ENCODE peak calls at places on chromosomes 3 and 15, in seven cellular contexts. One of them, this sample, is unnamed.

GRCh38 chr3:73658227-73658626 is 33.5 kb upstream of the PDZRN3 start:
- DNase-seq in HL-60: no peak
- DNase-seq in pancreas: no peak
- DNase-seq in Peyer's patch: no peak
- DNase-seq in neural progenitor cell: no peak
- DNase-seq in cardiac fibroblast: no peak
- DNase-seq in PC-3: no peak
- DNase-seq in this sample: no peak

GRCh38 chr3:66439666-66440344 is 61.0 kb downstream of the LRIG1 start:
- DNase-seq in pancreas: no peak
- DNase-seq in Peyer's patch: no peak
- DNase-seq in HL-60: no peak
- DNase-seq in neural progenitor cell: no peak
- DNase-seq in PC-3: no peak
- DNase-seq in cardiac fibroblast: no peak
- DNase-seq in this sample: no peak

GRCh38 chr15:48627260-48627969 is 18.1 kb downstream of the FBN1 start:
- DNase-seq in HL-60: no peak
- DNase-seq in pancreas: no peak
- DNase-seq in PC-3: peak; percentile 40
- DNase-seq in Peyer's patch: no peak
- DNase-seq in cardiac fibroblast: peak; percentile 66
- DNase-seq in neural progenitor cell: peak; percentile 59
- DNase-seq in this sample: peak; percentile 96

GRCh38 chr3:57017481-57017880 is 43.0 kb upstream of the SPATA12 start:
- DNase-seq in PC-3: peak; percentile 71
- DNase-seq in cardiac fibroblast: peak; percentile 51
- DNase-seq in Peyer's patch: no peak
- DNase-seq in HL-60: no peak
- DNase-seq in neural progenitor cell: no peak
- DNase-seq in pancreas: no peak
- DNase-seq in this sample: no peak

GRCh38 chr3:156973954-156974353 is 147.8 kb downstream of the LEKR1 start:
- DNase-seq in Peyer's patch: no peak
- DNase-seq in cardiac fibroblast: no peak
- DNase-seq in pancreas: no peak
- DNase-seq in neural progenitor cell: no peak
- DNase-seq in HL-60: no peak
- DNase-seq in PC-3: no peak
- DNase-seq in this sample: peak; percentile 75

GRCh38 chr15:99211926-99212325 is 37.5 kb downstream of the TTC23 start:
- DNase-seq in Peyer's patch: no peak
- DNase-seq in PC-3: no peak
- DNase-seq in neural progenitor cell: no peak
- DNase-seq in cardiac fibroblast: peak; percentile 19
- DNase-seq in pancreas: no peak
- DNase-seq in HL-60: no peak
- DNase-seq in this sample: peak; percentile 36

GRCh38 chr3:43268636-43269035 is 17.7 kb upstream of the SNRK start:
- DNase-seq in cardiac fibroblast: no peak
- DNase-seq in HL-60: no peak
- DNase-seq in pancreas: no peak
- DNase-seq in PC-3: peak; percentile 37
- DNase-seq in neural progenitor cell: no peak
- DNase-seq in Peyer's patch: no peak
- DNase-seq in this sample: peak; percentile 66

GRCh38 chr3:49133226-49133951 is 539 bp upstream of the LAMB2 start:
- DNase-seq in cardiac fibroblast: peak; percentile 95
- DNase-seq in Peyer's patch: peak; percentile 84
- DNase-seq in neural progenitor cell: peak; percentile 93
- DNase-seq in pancreas: peak; percentile 83
- DNase-seq in HL-60: no peak
- DNase-seq in PC-3: peak; percentile 90
- DNase-seq in this sample: peak; percentile 92

GRCh38 chr3:27630892-27631291 is 91.2 kb downstream of the EOMES start:
- DNase-seq in PC-3: peak; percentile 80
- DNase-seq in pancreas: no peak
- DNase-seq in Peyer's patch: no peak
- DNase-seq in cardiac fibroblast: no peak
- DNase-seq in HL-60: peak; percentile 34
- DNase-seq in neural progenitor cell: no peak
- DNase-seq in this sample: peak; percentile 68

GRCh38 chr3:117184574-117184973 is 475.0 kb downstream of the TUSC7 start:
- DNase-seq in neural progenitor cell: no peak
- DNase-seq in cardiac fibroblast: no peak
- DNase-seq in HL-60: no peak
- DNase-seq in Peyer's patch: no peak
- DNase-seq in pancreas: no peak
- DNase-seq in PC-3: no peak
- DNase-seq in this sample: peak; percentile 43

GRCh38 chr3:10757021-10757820 is 58.8 kb upstream of the SLC6A11 start:
- DNase-seq in HL-60: no peak
- DNase-seq in Peyer's patch: no peak
- DNase-seq in pancreas: no peak
- DNase-seq in PC-3: peak; percentile 91
- DNase-seq in cardiac fibroblast: no peak
- DNase-seq in neural progenitor cell: no peak
- DNase-seq in this sample: peak; percentile 88

GRCh38 chr15:63466378-63467192 is 37.8 kb upstream of the USP3 start:
- DNase-seq in neural progenitor cell: peak; percentile 80
- DNase-seq in Peyer's patch: no peak
- DNase-seq in PC-3: peak; percentile 72
- DNase-seq in cardiac fibroblast: peak; percentile 76
- DNase-seq in HL-60: peak; percentile 72
- DNase-seq in pancreas: peak; percentile 34
- DNase-seq in this sample: peak; percentile 80

GRCh38 chr3:105853801-105854432 is 14.9 kb downstream of the CBLB start:
- DNase-seq in Peyer's patch: no peak
- DNase-seq in PC-3: no peak
- DNase-seq in cardiac fibroblast: no peak
- DNase-seq in pancreas: no peak
- DNase-seq in HL-60: no peak
- DNase-seq in neural progenitor cell: no peak
- DNase-seq in this sample: no peak

GRCh38 chr3:111715911-111716523 is 120.9 kb upstream of the ZBED2 start:
- DNase-seq in pancreas: no peak
- DNase-seq in PC-3: peak; percentile 87
- DNase-seq in HL-60: peak; percentile 7
- DNase-seq in neural progenitor cell: peak; percentile 13
- DNase-seq in Peyer's patch: no peak
- DNase-seq in cardiac fibroblast: peak; percentile 74
- DNase-seq in this sample: peak; percentile 60
- TF ChIP-seq CTCF in pancreas: peak; percentile 49
- TF ChIP-seq CTCF in PC-3: peak; percentile 91
- TF ChIP-seq CTCF in HL-60: peak; percentile 62
- TF ChIP-seq CTCF in neural progenitor cell: peak; percentile 39
- TF ChIP-seq CTCF in Peyer's patch: peak; percentile 53
- TF ChIP-seq CTCF in cardiac fibroblast: peak; percentile 78
- TF ChIP-seq CTCF in this sample: peak; percentile 76

GRCh38 chr3:100073049-100073422 is 41.3 kb downstream of the FILIP1L start:
- DNase-seq in PC-3: no peak
- DNase-seq in Peyer's patch: no peak
- DNase-seq in cardiac fibroblast: no peak
- DNase-seq in HL-60: no peak
- DNase-seq in pancreas: no peak
- DNase-seq in neural progenitor cell: no peak
- DNase-seq in this sample: no peak

GRCh38 chr3:100069472-100069871 is 44.8 kb downstream of the FILIP1L start:
- DNase-seq in cardiac fibroblast: no peak
- DNase-seq in neural progenitor cell: no peak
- DNase-seq in Peyer's patch: no peak
- DNase-seq in HL-60: no peak
- DNase-seq in PC-3: peak; percentile 27
- DNase-seq in pancreas: no peak
- DNase-seq in this sample: no peak

GRCh38 chr3:100073555-100074307 is 40.6 kb downstream of the FILIP1L start:
- DNase-seq in cardiac fibroblast: peak; percentile 61
- DNase-seq in pancreas: no peak
- DNase-seq in Peyer's patch: no peak
- DNase-seq in neural progenitor cell: peak; percentile 67
- DNase-seq in PC-3: no peak
- DNase-seq in HL-60: no peak
- DNase-seq in this sample: no peak

GRCh38 chr3:100075163-100075562 is 39.1 kb downstream of the FILIP1L start:
- DNase-seq in neural progenitor cell: no peak
- DNase-seq in cardiac fibroblast: no peak
- DNase-seq in pancreas: no peak
- DNase-seq in PC-3: no peak
- DNase-seq in HL-60: no peak
- DNase-seq in Peyer's patch: no peak
- DNase-seq in this sample: no peak

DNA sequence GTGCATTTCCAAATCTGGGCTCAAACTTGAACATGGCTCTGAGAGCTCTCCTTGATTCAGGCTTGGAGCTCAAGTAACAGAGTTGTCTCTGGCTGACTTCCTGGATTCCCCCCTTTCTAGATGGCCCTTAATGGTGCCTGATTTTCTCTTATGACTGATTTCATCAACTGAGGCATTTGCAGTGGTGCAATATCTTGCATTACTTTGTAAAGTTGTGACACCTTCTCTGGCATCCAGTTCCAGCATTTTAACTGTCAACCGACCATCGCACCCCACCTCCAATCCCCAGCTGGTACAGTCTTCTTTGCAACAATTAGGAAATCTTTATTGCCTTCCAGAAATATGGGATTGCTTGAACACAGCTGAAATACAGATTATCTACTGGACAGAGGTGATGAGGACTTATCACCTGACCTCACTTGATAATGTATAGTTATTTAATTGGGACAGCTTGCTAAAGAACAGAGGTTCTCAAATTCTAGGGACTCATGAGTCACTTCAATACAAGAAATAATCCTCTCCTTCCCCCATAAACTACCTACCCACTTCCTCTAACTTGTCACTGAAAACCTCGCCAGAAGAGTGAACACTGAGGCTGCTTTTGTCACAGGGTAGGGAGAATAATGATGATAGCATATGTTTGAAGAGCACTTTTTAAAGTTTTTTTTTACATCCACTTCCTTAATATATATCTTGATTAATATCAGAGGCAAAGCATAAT is 41.8 kb downstream of the FILIP1L start:
- DNase-seq in HL-60: peak; percentile 95
- DNase-seq in PC-3: peak; percentile 54
- DNase-seq in cardiac fibroblast: peak; percentile 47
- DNase-seq in Peyer's patch: no peak
- DNase-seq in pancreas: no peak
- DNase-seq in neural progenitor cell: no peak
- DNase-seq in this sample: no peak
- H3K4me3 ChIP-seq in HL-60: no peak overlapping the region
- H3K4me3 ChIP-seq in PC-3: no peak overlapping the region
- H3K4me3 ChIP-seq in cardiac fibroblast: no peak overlapping the region
- H3K4me3 ChIP-seq in Peyer's patch: no peak overlapping the region
- H3K4me3 ChIP-seq in pancreas: no peak overlapping the region
- H3K4me3 ChIP-seq in neural progenitor cell: no peak overlapping the region
- H3K4me3 ChIP-seq in this sample: no peak overlapping the region

GRCh38 chr15:72728821-72729220 is 42.8 kb downstream of the BBS4 start:
- DNase-seq in HL-60: no peak
- DNase-seq in PC-3: no peak
- DNase-seq in pancreas: no peak
- DNase-seq in neural progenitor cell: no peak
- DNase-seq in Peyer's patch: no peak
- DNase-seq in cardiac fibroblast: no peak
- DNase-seq in this sample: no peak

GRCh38 chr15:72733941-72734738 is 48.1 kb downstream of the BBS4 start:
- DNase-seq in HL-60: no peak
- DNase-seq in neural progenitor cell: no peak
- DNase-seq in PC-3: no peak
- DNase-seq in cardiac fibroblast: no peak
- DNase-seq in Peyer's patch: no peak
- DNase-seq in pancreas: no peak
- DNase-seq in this sample: no peak

GRCh38 chr15:72735111-72735510 is 48.4 kb downstream of the ADPGK start:
- DNase-seq in PC-3: no peak
- DNase-seq in Peyer's patch: no peak
- DNase-seq in cardiac fibroblast: no peak
- DNase-seq in neural progenitor cell: no peak
- DNase-seq in pancreas: no peak
- DNase-seq in HL-60: no peak
- DNase-seq in this sample: no peak

GRCh38 chr15:72737723-72738122 is 45.8 kb downstream of the ADPGK start:
- DNase-seq in cardiac fibroblast: no peak
- DNase-seq in pancreas: no peak
- DNase-seq in Peyer's patch: no peak
- DNase-seq in neural progenitor cell: no peak
- DNase-seq in PC-3: no peak
- DNase-seq in HL-60: no peak
- DNase-seq in this sample: peak; percentile 49

DNA sequence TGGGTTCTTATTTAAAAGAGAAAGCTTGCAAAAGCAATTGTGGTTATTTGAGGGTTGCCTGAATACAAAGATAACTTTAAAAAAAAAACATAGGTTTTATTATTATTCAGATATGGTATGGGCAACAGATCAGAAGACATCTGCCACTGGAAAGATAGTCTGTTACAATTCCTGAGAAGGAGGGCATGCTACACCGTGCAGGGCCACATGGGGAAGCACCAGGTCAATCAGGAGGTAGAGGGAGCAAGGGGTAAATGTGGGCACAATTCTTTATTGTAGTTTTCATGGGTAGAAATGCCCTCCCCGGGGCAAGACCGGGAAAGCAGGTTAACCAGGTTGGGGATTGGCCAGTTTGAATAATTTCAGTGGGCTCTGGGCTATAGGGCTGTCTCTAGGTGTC is 46.5 kb downstream of the BBS4 start:
- DNase-seq in neural progenitor cell: no peak
- DNase-seq in HL-60: no peak
- DNase-seq in PC-3: no peak
- DNase-seq in Peyer's patch: no peak
- DNase-seq in cardiac fibroblast: no peak
- DNase-seq in pancreas: no peak
- DNase-seq in this sample: no peak
- TF ChIP-seq CTCF in neural progenitor cell: no peak
- TF ChIP-seq CTCF in HL-60: no peak
- TF ChIP-seq CTCF in PC-3: no peak
- TF ChIP-seq CTCF in Peyer's patch: no peak
- TF ChIP-seq CTCF in cardiac fibroblast: no peak
- TF ChIP-seq CTCF in pancreas: no peak
- TF ChIP-seq CTCF in this sample: peak; percentile 13

DNA sequence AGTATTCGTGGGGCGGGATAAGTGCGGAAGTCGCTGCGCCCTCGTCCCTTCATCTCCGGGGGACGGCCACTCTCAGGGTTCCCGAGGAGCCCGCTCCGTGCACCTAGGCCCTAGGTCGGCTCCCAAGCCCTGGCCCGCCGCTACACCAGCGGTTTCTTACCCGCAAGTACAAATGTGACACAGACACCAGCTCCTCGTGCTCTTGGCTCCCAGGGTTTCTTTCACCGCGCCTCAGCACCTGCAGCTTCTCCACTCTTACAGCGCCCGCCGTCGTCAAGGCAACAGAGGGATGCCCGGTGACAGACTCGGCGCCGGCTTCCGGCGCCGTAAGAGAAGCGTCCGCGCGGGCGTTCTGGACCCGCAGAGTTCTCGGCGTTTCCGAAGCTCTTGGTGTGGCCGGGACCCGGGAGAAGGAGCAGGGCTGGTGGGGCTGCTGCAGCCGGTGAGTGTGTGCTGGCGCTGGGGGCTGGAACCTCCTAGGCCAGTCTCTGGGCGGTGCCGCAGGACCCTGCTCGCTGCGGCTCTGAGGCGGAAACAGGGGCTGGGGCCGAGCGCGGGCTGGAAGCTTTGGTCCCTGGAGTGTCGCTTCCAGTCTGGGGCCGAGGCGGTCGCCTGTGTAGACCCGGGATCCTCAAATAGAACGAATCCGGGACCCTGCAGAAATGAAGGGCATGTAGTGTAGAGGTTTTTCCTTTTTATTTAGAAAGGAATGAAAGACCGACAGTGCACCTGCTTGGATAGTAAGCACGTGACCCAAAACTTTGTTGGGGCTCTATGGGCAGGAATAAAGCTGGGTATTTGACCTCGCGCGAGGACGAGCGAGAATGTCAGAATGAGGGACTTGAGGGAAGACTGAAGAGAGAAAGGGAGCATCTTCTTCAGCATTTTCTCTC is 155.4 kb upstream of the GOLGA6L4 start:
- DNase-seq in Peyer's patch: peak; percentile 47
- DNase-seq in cardiac fibroblast: peak; percentile 18
- DNase-seq in neural progenitor cell: peak; percentile 84
- DNase-seq in HL-60: no peak
- DNase-seq in PC-3: no peak
- DNase-seq in pancreas: peak; percentile 24
- DNase-seq in this sample: peak; percentile 44
- H3K4me3 ChIP-seq in Peyer's patch: peak overlapping the region; percentile 4
- H3K4me3 ChIP-seq in cardiac fibroblast: peak overlapping the region; percentile 52
- H3K4me3 ChIP-seq in neural progenitor cell: peak overlapping the region; percentile 63
- H3K4me3 ChIP-seq in HL-60: peak overlapping the region; percentile 6
- H3K4me3 ChIP-seq in PC-3: no peak overlapping the region
- H3K4me3 ChIP-seq in pancreas: peak overlapping the region; percentile 10
- H3K4me3 ChIP-seq in this sample: peak overlapping the region; percentile 47

This sample was measured in epithelial cell of esophagus.